ENCODE peak calls at places on chromosomes 16 and 17, in six cellular contexts. One of them, this sample, is unnamed.

GRCh38 chr16:50398336-50398735 is 29.5 kb upstream of the BRD7 start:
- DNase-seq in mesenchymal stem cell: no peak
- DNase-seq in IMR-90: no peak
- DNase-seq in neuronal stem cell: no peak
- DNase-seq in H9: no peak
- DNase-seq in H1: no peak
- DNase-seq in this sample: no peak

GRCh38 chr17:65389956-65390355 is 171.5 kb downstream of the AXIN2 start:
- DNase-seq in mesenchymal stem cell: peak
- DNase-seq in IMR-90: peak
- DNase-seq in neuronal stem cell: no peak
- DNase-seq in H9: no peak
- DNase-seq in H1: no peak
- DNase-seq in this sample: peak

GRCh38 chr17:32271844-32272243 is 6.2 kb downstream of the RHBDL3 start:
- DNase-seq in mesenchymal stem cell: no peak
- DNase-seq in IMR-90: no peak
- DNase-seq in neuronal stem cell: no peak
- DNase-seq in H9: no peak
- DNase-seq in H1: no peak
- DNase-seq in this sample: no peak

GRCh38 chr16:65044861-65045260 is 77.0 kb downstream of the CDH11 start:
- DNase-seq in mesenchymal stem cell: peak
- DNase-seq in IMR-90: peak
- DNase-seq in neuronal stem cell: no peak
- DNase-seq in H9: no peak
- DNase-seq in H1: no peak
- DNase-seq in this sample: no peak

GRCh38 chr16:1972490-1972877 is 631 bp downstream of the TBL3 start:
- DNase-seq in mesenchymal stem cell: peak
- DNase-seq in IMR-90: no peak
- DNase-seq in neuronal stem cell: no peak
- DNase-seq in H9: no peak
- DNase-seq in H1: no peak
- DNase-seq in this sample: peak

GRCh38 chr17:40319651-40320550 is 10.9 kb downstream of the RARA start:
- DNase-seq in mesenchymal stem cell: no peak
- DNase-seq in IMR-90: no peak
- DNase-seq in neuronal stem cell: no peak
- DNase-seq in H9: peak
- DNase-seq in H1: no peak
- DNase-seq in this sample: no peak

GRCh38 chr16:27430923-27431484 is 29.0 kb downstream of the IL21R start:
- DNase-seq in mesenchymal stem cell: peak
- DNase-seq in IMR-90: peak
- DNase-seq in neuronal stem cell: no peak
- DNase-seq in H9: peak
- DNase-seq in H1: peak
- DNase-seq in this sample: peak

GRCh38 chr17:21033350-21033749 is 9.5 kb downstream of the USP22 start:
- DNase-seq in mesenchymal stem cell: peak
- DNase-seq in IMR-90: peak
- DNase-seq in neuronal stem cell: no peak
- DNase-seq in H9: no peak
- DNase-seq in H1: no peak
- DNase-seq in this sample: no peak

GRCh38 chr17:63116967-63117366 is 150.9 kb downstream of the TANC2 start:
- DNase-seq in mesenchymal stem cell: peak
- DNase-seq in IMR-90: peak
- DNase-seq in neuronal stem cell: peak
- DNase-seq in H9: no peak
- DNase-seq in H1: no peak
- DNase-seq in this sample: peak

GRCh38 chr17:78712043-78712442 is 70.0 kb downstream of the CYTH1 start:
- DNase-seq in mesenchymal stem cell: no peak
- DNase-seq in IMR-90: no peak
- DNase-seq in neuronal stem cell: no peak
- DNase-seq in H9: no peak
- DNase-seq in H1: no peak
- DNase-seq in this sample: no peak

GRCh38 chr17:58006563-58006923 is 503 bp downstream of the SRSF1 start:
- DNase-seq in mesenchymal stem cell: peak
- DNase-seq in IMR-90: peak
- DNase-seq in neuronal stem cell: no peak
- DNase-seq in H9: peak
- DNase-seq in H1: peak
- DNase-seq in this sample: peak
- H2BK120ac ChIP-seq in mesenchymal stem cell: peak
- H2BK120ac ChIP-seq in IMR-90: peak
- H2BK120ac ChIP-seq in neuronal stem cell: peak
- H2BK120ac ChIP-seq in H9: no peak
- H2BK120ac ChIP-seq in H1: peak
- H2BK120ac ChIP-seq in this sample: peak

GRCh38 chr17:55852734-55853133 is 101.9 kb downstream of the PCTP start:
- DNase-seq in mesenchymal stem cell: no peak
- DNase-seq in IMR-90: no peak
- DNase-seq in neuronal stem cell: no peak
- DNase-seq in H9: no peak
- DNase-seq in H1: no peak
- DNase-seq in this sample: no peak
- H3K14ac ChIP-seq in mesenchymal stem cell: no peak
- H3K14ac ChIP-seq in IMR-90: no peak
- H3K14ac ChIP-seq in neuronal stem cell: no peak
- H3K14ac ChIP-seq in H9: no peak
- H3K14ac ChIP-seq in H1: no peak
- H3K14ac ChIP-seq in this sample: no peak

DNA sequence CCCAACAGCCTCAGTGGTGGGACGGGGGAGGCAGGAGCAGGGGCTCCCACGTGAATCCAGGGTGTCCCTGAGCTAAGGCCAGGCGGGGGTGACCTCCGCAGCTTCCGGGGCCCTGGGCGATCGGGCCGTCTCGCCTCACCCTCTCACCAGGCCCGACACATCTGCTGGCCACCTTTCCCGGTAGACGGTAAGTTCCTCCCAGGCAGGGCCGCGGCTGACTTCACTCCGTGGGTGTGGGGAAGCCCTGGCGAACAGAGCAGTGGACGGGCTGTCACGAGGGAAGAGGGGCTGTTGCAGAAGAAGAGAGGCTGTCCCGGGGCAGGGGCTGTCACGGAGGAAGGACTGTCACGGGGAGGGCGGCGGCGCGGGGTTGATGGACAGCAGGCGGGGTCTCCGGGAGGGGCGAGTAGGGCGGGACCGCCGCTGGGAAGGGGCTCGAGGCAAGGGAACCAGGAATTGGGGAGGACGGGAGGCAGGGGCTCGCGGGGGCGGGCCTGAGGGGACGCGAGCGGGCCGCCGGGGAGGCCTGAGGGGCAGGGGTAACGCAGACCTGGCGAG is 498 bp downstream of the PKMYT1 start:
- DNase-seq in mesenchymal stem cell: no peak
- DNase-seq in IMR-90: peak
- DNase-seq in neuronal stem cell: no peak
- DNase-seq in H9: no peak
- DNase-seq in H1: no peak
- DNase-seq in this sample: no peak
- H2BK120ac ChIP-seq in mesenchymal stem cell: no peak
- H2BK120ac ChIP-seq in IMR-90: no peak
- H2BK120ac ChIP-seq in neuronal stem cell: no peak
- H2BK120ac ChIP-seq in H9: no peak
- H2BK120ac ChIP-seq in H1: no peak
- H2BK120ac ChIP-seq in this sample: peak

GRCh38 chr16:85711982-85712587 is 23.3 kb upstream of the GINS2 start:
- DNase-seq in mesenchymal stem cell: no peak
- DNase-seq in IMR-90: no peak
- DNase-seq in neuronal stem cell: no peak
- DNase-seq in H9: no peak
- DNase-seq in H1: no peak
- DNase-seq in this sample: no peak
- H3K14ac ChIP-seq in mesenchymal stem cell: no peak
- H3K14ac ChIP-seq in IMR-90: no peak
- H3K14ac ChIP-seq in neuronal stem cell: no peak
- H3K14ac ChIP-seq in H9: no peak
- H3K14ac ChIP-seq in H1: no peak
- H3K14ac ChIP-seq in this sample: no peak

GRCh38 chr17:19457046-19457445 is 46.0 kb downstream of the RNF112 start:
- DNase-seq in mesenchymal stem cell: no peak
- DNase-seq in IMR-90: no peak
- DNase-seq in neuronal stem cell: no peak
- DNase-seq in H9: no peak
- DNase-seq in H1: no peak
- DNase-seq in this sample: no peak
- H2BK120ac ChIP-seq in mesenchymal stem cell: no peak
- H2BK120ac ChIP-seq in IMR-90: no peak
- H2BK120ac ChIP-seq in neuronal stem cell: no peak
- H2BK120ac ChIP-seq in H9: no peak
- H2BK120ac ChIP-seq in H1: peak
- H2BK120ac ChIP-seq in this sample: no peak

GRCh38 chr16:8407351-8407750 is 183.0 kb downstream of the TMEM114 start:
- DNase-seq in mesenchymal stem cell: no peak
- DNase-seq in IMR-90: no peak
- DNase-seq in neuronal stem cell: no peak
- DNase-seq in H9: no peak
- DNase-seq in H1: no peak
- DNase-seq in this sample: no peak

GRCh38 chr16:8398548-8398947 is 191.8 kb downstream of the TMEM114 start:
- DNase-seq in mesenchymal stem cell: no peak
- DNase-seq in IMR-90: no peak
- DNase-seq in neuronal stem cell: no peak
- DNase-seq in H9: no peak
- DNase-seq in H1: no peak
- DNase-seq in this sample: no peak

GRCh38 chr16:8402981-8403853 is 187.1 kb downstream of the TMEM114 start:
- DNase-seq in mesenchymal stem cell: no peak
- DNase-seq in IMR-90: no peak
- DNase-seq in neuronal stem cell: no peak
- DNase-seq in H9: no peak
- DNase-seq in H1: no peak
- DNase-seq in this sample: no peak

DNA sequence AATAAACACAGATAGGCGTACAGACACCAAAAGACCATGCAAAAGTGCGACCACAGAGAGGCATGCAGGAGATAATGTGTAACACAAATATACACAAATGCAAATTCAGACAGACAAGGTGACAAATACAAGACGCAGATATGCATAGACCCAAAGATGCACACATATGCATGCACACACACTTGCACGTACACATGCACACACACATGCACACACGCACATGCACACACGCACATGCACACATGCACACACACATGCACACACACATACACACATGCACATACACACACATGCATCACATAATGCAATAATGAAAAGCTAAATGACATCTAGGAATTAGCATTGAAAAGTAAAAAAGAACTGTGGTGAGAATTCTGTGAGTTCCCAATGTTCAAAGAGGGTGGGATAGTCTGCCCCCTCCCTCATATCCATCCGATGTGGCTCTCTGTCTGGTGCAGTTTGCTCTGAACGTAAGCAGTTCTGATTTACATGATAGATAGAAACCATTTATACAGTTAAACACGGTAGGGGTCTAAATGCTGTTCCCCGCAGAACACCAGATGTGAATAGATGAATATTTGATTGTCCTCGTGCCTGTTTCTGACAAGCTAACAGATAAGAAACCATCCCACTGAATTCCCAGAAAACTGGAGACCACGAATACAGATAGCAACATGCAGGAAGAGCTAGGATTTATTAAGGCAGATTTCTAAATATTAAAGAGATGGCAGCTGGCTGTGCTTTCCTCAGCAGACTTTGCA is 186.2 kb downstream of the TMEM114 start:
- DNase-seq in mesenchymal stem cell: no peak
- DNase-seq in IMR-90: no peak
- DNase-seq in neuronal stem cell: no peak
- DNase-seq in H9: no peak
- DNase-seq in H1: no peak
- DNase-seq in this sample: no peak
- H3K14ac ChIP-seq in mesenchymal stem cell: no peak
- H3K14ac ChIP-seq in IMR-90: no peak
- H3K14ac ChIP-seq in neuronal stem cell: no peak
- H3K14ac ChIP-seq in H9: no peak
- H3K14ac ChIP-seq in H1: no peak
- H3K14ac ChIP-seq in this sample: no peak